ENCODE peak calls at places on chromosomes 2 and 18, in four cellular contexts. H, Z, V and B are unnamed samples.

GRCh38 chr2:240954436-240955305 is 43.7 kb upstream of the SNED1 start:
- DNase-seq in V (no peak), H (no peak), Z (no peak), B (peak; percentile 61)

GRCh38 chr2:136117909-136118818 is at the start of gene CXCR4:
- DNase-seq in Z (peak; percentile 59), H (peak; percentile 83), V (peak; percentile 51), B (no peak)

GRCh38 chr2:37869756-37870155 is 55.3 kb upstream of the RMDN2 start:
- DNase-seq in H (no peak), Z (no peak), V (no peak), B (no peak)

GRCh38 chr2:196113061-196113974 is 44.7 kb upstream of the DNAH7 start:
- DNase-seq in V (peak; percentile 58), Z (no peak), H (no peak), B (no peak)

GRCh38 chr2:197205590-197206215 is 104.9 kb downstream of the ANKRD44 start:
- DNase-seq in Z (no peak), H (peak; percentile 30), V (no peak), B (no peak)

GRCh38 chr2:111053266-111053665 is 67.4 kb upstream of the BCL2L11 start:
- DNase-seq in H (no peak), V (no peak), Z (no peak), B (no peak)

GRCh38 chr18:58335223-58335622 is 291.2 kb downstream of the NEDD4L start:
- DNase-seq in H (no peak), Z (no peak), V (no peak), B (no peak)

GRCh38 chr2:121992700-121993099 is 237.2 kb downstream of the TSN start:
- DNase-seq in H (no peak), Z (no peak), V (no peak), B (no peak)

GRCh38 chr2:1739961-1740713 is 4.2 kb downstream of the PXDN start:
- DNase-seq in V (no peak), H (no peak), Z (no peak), B (no peak)

GRCh38 chr2:55232863-55233657 is 572 bp downstream of the RPS27A start:
- DNase-seq in V (peak; percentile 36), Z (peak; percentile 66), H (peak; percentile 57), B (no peak)

GRCh38 chr2:207487650-207488315 is 42.0 kb upstream of the CREB1 start:
- DNase-seq in Z (no peak), V (no peak), H (no peak), B (no peak)

GRCh38 chr18:56489901-56490300 is 148.5 kb downstream of the TXNL1 start:
- DNase-seq in H (no peak), V (no peak), Z (no peak), B (no peak)

GRCh38 chr18:13382683-13382989 is 164.1 kb downstream of the LDLRAD4 start:
- DNase-seq in V (no peak), H (no peak), Z (no peak), B (peak; percentile 82)

GRCh38 chr18:13380671-13381070 is 162.1 kb downstream of the LDLRAD4 start:
- DNase-seq in V (no peak), Z (no peak), H (no peak), B (no peak)

GRCh38 chr18:13381331-13381730 is 162.8 kb downstream of the LDLRAD4 start:
- DNase-seq in V (no peak), Z (no peak), H (no peak), B (no peak)

GRCh38 chr18:13381907-13382682 is 163.5 kb downstream of the LDLRAD4 start:
- DNase-seq in V (peak; percentile 78), H (peak; percentile 66), Z (peak; percentile 66), B (peak; percentile 86)

DNA sequence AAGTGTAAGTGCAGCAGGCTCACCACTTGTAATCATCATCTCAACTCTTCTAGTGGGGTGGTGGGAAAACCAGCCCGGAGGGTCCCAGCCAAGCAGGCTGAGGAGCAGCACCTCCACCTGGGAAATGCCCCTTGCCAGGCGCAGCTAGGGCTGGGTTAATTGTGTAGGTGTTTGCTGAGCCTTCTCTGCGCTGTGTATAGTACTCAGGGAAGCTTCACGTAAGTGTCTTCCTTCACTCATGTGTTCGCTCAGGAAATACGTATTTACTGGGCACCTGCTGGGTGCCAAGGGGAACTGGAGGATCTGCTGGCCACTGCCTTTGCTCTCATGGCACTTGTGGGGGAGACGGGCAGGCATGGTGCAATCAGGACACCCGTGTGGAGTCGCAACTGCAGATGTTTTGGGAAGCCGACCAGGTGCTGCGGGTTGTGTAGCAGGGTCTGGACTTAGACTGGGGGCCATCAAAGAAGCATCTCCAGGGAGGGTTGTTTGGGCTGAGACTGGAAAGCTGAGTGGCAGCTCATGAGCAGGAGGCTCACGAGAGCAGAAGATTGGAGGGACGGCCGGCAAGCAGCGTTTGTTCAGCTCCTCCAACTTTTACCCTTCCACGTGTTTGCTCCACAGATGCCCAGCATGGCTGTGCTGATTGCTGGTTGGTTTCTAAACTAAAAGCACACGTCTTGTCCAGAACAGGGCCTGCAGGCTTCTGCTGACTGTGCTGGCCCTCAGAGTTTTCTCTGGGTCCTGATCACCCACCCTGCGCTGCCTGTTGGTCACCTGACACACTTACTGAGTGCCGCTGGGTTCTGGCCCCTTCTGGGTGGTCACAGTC is 164.6 kb downstream of the LDLRAD4 start:
- DNase-seq in Z (no peak), H (no peak), V (no peak), B (no peak)
- H3K27ac ChIP-seq in Z (no peak overlapping the region), H (peak overlapping the region; percentile 81), V (peak overlapping the region; percentile 84), B (peak overlapping the region; percentile 71)

GRCh38 chr2:134273240-134273983 is 19.5 kb downstream of the MGAT5 start:
- DNase-seq in V (no peak), H (no peak), Z (no peak), B (no peak)

GRCh38 chr2:134269986-134270735 is 16.3 kb downstream of the MGAT5 start:
- DNase-seq in V (no peak), Z (no peak), H (no peak), B (no peak)

GRCh38 chr2:134272831-134273230 is 19.0 kb downstream of the MGAT5 start:
- DNase-seq in V (no peak), Z (no peak), H (no peak), B (no peak)

GRCh38 chr2:134268265-134268664 is 14.4 kb downstream of the MGAT5 start:
- DNase-seq in Z (peak; percentile 20), V (no peak), H (no peak), B (no peak)

DNA sequence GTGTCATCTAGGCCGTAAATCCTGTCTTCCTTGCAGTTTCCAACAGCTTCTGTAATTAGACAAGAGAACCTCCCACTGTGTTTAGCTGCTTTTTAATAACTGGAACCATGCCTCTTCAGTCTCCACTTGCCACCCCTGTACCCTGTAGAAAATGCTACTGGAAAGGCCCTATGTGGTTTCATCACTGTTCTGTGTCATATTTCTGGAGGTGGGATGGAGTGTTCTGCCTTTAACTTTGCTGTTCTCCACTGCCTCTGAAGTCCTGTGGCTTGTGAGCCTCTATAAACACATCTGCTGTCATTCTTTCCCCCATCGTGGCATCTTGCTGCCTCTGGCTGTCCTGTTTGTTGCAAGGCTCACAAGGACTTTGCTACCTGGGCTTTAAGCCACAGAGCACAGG is 17.9 kb downstream of the MGAT5 start:
- DNase-seq in V (no peak), Z (no peak), H (no peak), B (no peak)
- H3K4me1 ChIP-seq in V (no peaks in the 10 kb centered on the region), Z (peaks cover 8% of the 10 kb centered on the region), H (no peaks in the 10 kb centered on the region), B (no peaks in the 10 kb centered on the region)

GRCh38 chr18:77377813-77378212 is 128.2 kb downstream of the GALR1 start:
- DNase-seq in H (no peak), V (no peak), Z (no peak), B (no peak)

GRCh38 chr18:77369644-77370043 is 120.0 kb downstream of the GALR1 start:
- DNase-seq in V (no peak), H (no peak), Z (no peak), B (no peak)

GRCh38 chr18:77376043-77376732 is 126.5 kb downstream of the GALR1 start:
- DNase-seq in V (no peak), H (no peak), Z (peak; percentile 70), B (no peak)

GRCh38 chr18:77376733-77377094 is 127.1 kb downstream of the GALR1 start:
- DNase-seq in Z (no peak), H (no peak), V (no peak), B (no peak)

DNA sequence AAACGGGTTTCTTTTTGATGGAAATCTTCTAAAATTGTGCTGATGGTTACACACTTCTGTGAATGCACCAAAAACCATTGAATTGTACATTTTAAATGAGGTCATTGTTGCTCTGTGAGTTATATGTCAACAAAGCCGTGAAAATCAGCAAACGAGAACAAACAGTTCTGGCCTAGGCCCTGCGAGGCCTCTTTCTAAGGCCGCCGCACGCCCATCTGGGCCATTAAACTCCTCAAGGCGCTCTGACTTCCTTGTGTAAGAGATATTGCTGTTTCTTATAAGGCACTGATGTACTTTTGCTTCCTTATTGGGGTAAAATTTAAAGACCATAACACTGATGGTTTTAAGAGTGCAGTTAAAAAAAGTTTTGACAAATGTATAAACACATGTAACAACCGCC is 124.5 kb downstream of the GALR1 start:
- DNase-seq in V (no peak), H (peak; percentile 76), Z (peak; percentile 31), B (no peak)
- H3K9me3 ChIP-seq in V (no peaks in the 10 kb centered on the region), H (peaks cover 7% of the 10 kb centered on the region), Z (peaks cover 6% of the 10 kb centered on the region), B (peaks cover 8% of the 10 kb centered on the region)

GRCh38 chr2:18701981-18702380 is 112.6 kb upstream of the NT5C1B start:
- DNase-seq in H (no peak), V (no peak), Z (no peak), B (no peak)
- H3K27ac ChIP-seq in H (no peak overlapping the region), V (no peak overlapping the region), Z (no peak overlapping the region), B (no peak overlapping the region)